ENCODE peak calls at places on chromosome 15, in five cellular contexts. M, N, F, L and V are unnamed samples.

GRCh38 chr15:100665570-100665969 is 63.2 kb downstream of the ASB7 start:
- DNase-seq in M (no peak), N (no peak), F (no peak), L (no peak), V (no peak)

GRCh38 chr15:56736308-56736707 is 3.0 kb upstream of the ZNF280D start:
- DNase-seq in M (no peak), N (no peak), F (no peak), L (no peak), V (no peak)

GRCh38 chr15:101523560-101523940 is 34.0 kb upstream of the PCSK6 start:
- DNase-seq in M (no peak), N (no peak), F (no peak), L (no peak), V (no peak)

GRCh38 chr15:66905954-66906353 is 159.4 kb upstream of the SMAD3 start:
- DNase-seq in M (no peak), N (no peak), F (no peak), L (no peak), V (no peak)

GRCh38 chr15:78306176-78306774 is 6.9 kb upstream of the SKIC8 start:
- DNase-seq in M (no peak), N (no peak), F (no peak), L (no peak), V (no peak)

GRCh38 chr15:52557242-52557641 is 11.6 kb downstream of the ARPP19 start:
- DNase-seq in M (no peak), N (no peak), F (no peak), L (no peak), V (no peak)

GRCh38 chr15:72554471-72555425 is 80.6 kb downstream of the ARIH1 start:
- DNase-seq in M (no peak), N (peak), F (no peak), L (no peak), V (no peak)

GRCh38 chr15:55652909-55653495 is 64.9 kb upstream of the PYGO1 start:
- DNase-seq in M (no peak), N (no peak), F (no peak), L (no peak), V (no peak)

GRCh38 chr15:100308222-100309007 is 33.4 kb downstream of the ADAMTS17 start:
- DNase-seq in M (peak), N (no peak), F (no peak), L (no peak), V (no peak)

GRCh38 chr15:75577401-75578205 is 1.5 kb downstream of the PTPN9 start:
- DNase-seq in M (peak), N (no peak), F (no peak), L (no peak), V (no peak)

GRCh38 chr15:77012868-77013267 is 17.9 kb downstream of the PSTPIP1 start:
- DNase-seq in M (no peak), N (no peak), F (no peak), L (no peak), V (no peak)

GRCh38 chr15:68434021-68434420 is 2.1 kb upstream of the ITGA11 start:
- DNase-seq in M (peak), N (no peak), F (no peak), L (no peak), V (no peak)

GRCh38 chr15:74383695-74384565 is 16.5 kb upstream of the CYP11A1 start:
- DNase-seq in M (no peak), N (no peak), F (no peak), L (peak), V (no peak)

GRCh38 chr15:48631191-48631770 is 14.2 kb downstream of the FBN1 start:
- DNase-seq in M (no peak), N (no peak), F (no peak), L (no peak), V (no peak)

GRCh38 chr15:80615783-80616391 is 79.2 kb upstream of the ABHD17C start:
- DNase-seq in M (peak), N (no peak), F (no peak), L (no peak), V (no peak)

GRCh38 chr15:78396976-78397375 is 41.0 kb upstream of the IREB2 start:
- DNase-seq in M (peak), N (no peak), F (no peak), L (peak), V (no peak)

GRCh38 chr15:39583586-39584265 is 2.8 kb downstream of the THBS1 start:
- DNase-seq in M (no peak), N (no peak), F (no peak), L (no peak), V (no peak)

GRCh38 chr15:30984542-30984941 is 6.9 kb downstream of the MTMR10 start:
- DNase-seq in M (peak), N (no peak), F (no peak), L (no peak), V (no peak)

GRCh38 chr15:62469478-62469873 is 304.4 kb upstream of the C2CD4B start:
- DNase-seq in M (no peak), N (no peak), F (no peak), L (no peak), V (no peak)

GRCh38 chr15:88288206-88288605 is 31.7 kb upstream of the NTRK3 start:
- DNase-seq in M (no peak), N (no peak), F (no peak), L (no peak), V (no peak)

GRCh38 chr15:66644815-66645345 is 57.2 kb upstream of the SMAD6 start:
- DNase-seq in M (no peak), N (no peak), F (no peak), L (peak), V (no peak)

GRCh38 chr15:29278436-29279099 is 8.9 kb upstream of the NSMCE3 start:
- DNase-seq in M (no peak), N (no peak), F (no peak), L (no peak), V (no peak)